ENCODE peak calls at places on chromosomes 4 and X, in six cellular contexts. K is heart right ventricle, B is lower lobe of right lung, M is suprapubic skin, G is body of pancreas, O is esophagus muscularis mucosa. Z is an unnamed sample.

GRCh38 chrX:140715787-140716186 is 6.2 kb downstream of the LINC00632 start:
- DNase-seq in M (no peak), O (no peak), G (no peak), K (no peak), B (no peak), Z (no peak)

GRCh38 chrX:41686788-41687187 is 2.0 kb upstream of the GPR34 start:
- DNase-seq in M (no peak), B (no peak), G (no peak), O (no peak), K (no peak), Z (no peak)

GRCh38 chrX:53281321-53281822 is at the start of gene IQSEC2:
- DNase-seq in B (peak; percentile 86), O (peak; percentile 93), G (peak; percentile 84), K (peak; percentile 87), M (peak; percentile 85), Z (peak; percentile 88)

GRCh38 chr4:69881173-69881773 is 21.3 kb upstream of the SULT1E1 start:
- DNase-seq in O (no peak), B (no peak), G (peak; percentile 47), K (peak; percentile 3), M (no peak), Z (no peak)

GRCh38 chrX:45771114-45771513 is 570.4 kb upstream of the DIPK2B start:
- DNase-seq in M (no peak), B (no peak), O (no peak), K (peak; percentile 5), G (peak; percentile 34), Z (no peak)

GRCh38 chrX:72038016-72038415 is 93.7 kb downstream of the RTL5 start:
- DNase-seq in B (no peak), K (no peak), M (no peak), O (no peak), G (no peak), Z (no peak)

GRCh38 chr4:112296949-112297483 is at the start of gene ALPK1:
- DNase-seq in K (no peak), G (peak; percentile 30), B (no peak), O (no peak), M (no peak), Z (no peak)

GRCh38 chr4:4542824-4543485 is 1.1 kb upstream of the STX18 start:
- DNase-seq in B (no peak), K (no peak), M (no peak), O (no peak), G (no peak), Z (no peak)

GRCh38 chrX:17030092-17030491 is 83.6 kb downstream of the REPS2 start:
- DNase-seq in G (no peak), K (no peak), O (no peak), M (no peak), B (no peak), Z (no peak)

GRCh38 chrX:115030635-115031034 is 13.2 kb upstream of the IL13RA2 start:
- DNase-seq in M (no peak), G (no peak), B (no peak), O (no peak), K (no peak), Z (no peak)

GRCh38 chr4:105627620-105628019 is 75.2 kb downstream of the ARHGEF38 start:
- DNase-seq in K (no peak), G (no peak), M (no peak), O (no peak), B (no peak), Z (no peak)

GRCh38 chr4:98630804-98631454 is 27.5 kb downstream of the TSPAN5 start:
- DNase-seq in B (no peak), O (peak; percentile 86), M (no peak), G (peak; percentile 19), K (no peak), Z (no peak)

GRCh38 chr4:167428172-167428571 is 193.9 kb upstream of the SPOCK3 start:
- DNase-seq in O (no peak), G (no peak), M (no peak), B (no peak), K (no peak), Z (no peak)

GRCh38 chrX:139828037-139828436 is 104.8 kb downstream of the ATP11C start:
- DNase-seq in G (no peak), B (no peak), O (no peak), M (no peak), K (no peak), Z (no peak)

GRCh38 chr4:175419120-175419774 is 392.8 kb downstream of the GPM6A start:
- DNase-seq in G (no peak), B (no peak), M (no peak), O (no peak), K (no peak), Z (no peak)

GRCh38 chrX:129875669-129876068 is 30.3 kb upstream of the UTP14A start:
- DNase-seq in O (no peak), G (no peak), B (no peak), K (no peak), M (no peak), Z (no peak)

GRCh38 chrX:149939271-149940014 is 1.2 kb upstream of the EOLA2 start:
- DNase-seq in K (peak; percentile 95), B (peak; percentile 96), G (peak; percentile 97), O (peak; percentile 98), M (peak; percentile 96), Z (peak; percentile 96)

GRCh38 chrX:10828640-10829039 is 208.3 kb upstream of the MID1 start:
- DNase-seq in O (no peak), G (peak; percentile 35), K (no peak), M (no peak), B (no peak), Z (no peak)

GRCh38 chr4:180617203-180617602 is 1626.0 kb upstream of the TENM3 start:
- DNase-seq in G (no peak), B (no peak), M (no peak), O (no peak), K (no peak), Z (no peak)

GRCh38 chrX:2631743-2632532 is 59.2 kb upstream of the CD99 start:
- DNase-seq in K (no peak), B (no peak), G (no peak), M (no peak), O (no peak), Z (no peak)

GRCh38 chr4:2186133-2186864 is 55.6 kb downstream of the HAUS3 start:
- DNase-seq in K (no peak), B (no peak), O (no peak), G (peak; percentile 60), M (no peak), Z (no peak)

GRCh38 chr4:41199788-41200187 is 14.6 kb downstream of the APBB2 start:
- DNase-seq in M (no peak), B (no peak), G (no peak), O (no peak), K (no peak), Z (no peak)

GRCh38 chr4:2663275-2663674 is 92.9 kb downstream of the TNIP2 start:
- DNase-seq in B (no peak), K (no peak), G (no peak), M (no peak), O (no peak), Z (no peak)

GRCh38 chrX:115493015-115493414 is 68.0 kb upstream of the PLS3 start:
- DNase-seq in K (no peak), O (no peak), B (no peak), M (no peak), G (no peak), Z (no peak)

GRCh38 chrX:88830113-88830512 is 83.1 kb downstream of the CPXCR1 start:
- DNase-seq in K (no peak), O (no peak), M (no peak), B (no peak), G (no peak), Z (no peak)

GRCh38 chr4:15649914-15650545 is 5.1 kb downstream of the FBXL5 start:
- DNase-seq in B (no peak), K (peak; percentile 51), O (no peak), M (no peak), G (peak; percentile 33), Z (peak; percentile 40)

GRCh38 chr4:89995006-89995405 is 100.4 kb downstream of the MMRN1 start:
- DNase-seq in O (no peak), B (no peak), M (no peak), G (no peak), K (no peak), Z (no peak)

GRCh38 chr4:22474636-22475310 is 41.1 kb downstream of the ADGRA3 start:
- DNase-seq in B (no peak), K (no peak), M (no peak), G (no peak), O (no peak), Z (no peak)

GRCh38 chrX:48467331-48467761 is 2.7 kb downstream of the SLC38A5 start:
- DNase-seq in O (no peak), B (no peak), M (no peak), K (no peak), G (no peak), Z (no peak)

DNA sequence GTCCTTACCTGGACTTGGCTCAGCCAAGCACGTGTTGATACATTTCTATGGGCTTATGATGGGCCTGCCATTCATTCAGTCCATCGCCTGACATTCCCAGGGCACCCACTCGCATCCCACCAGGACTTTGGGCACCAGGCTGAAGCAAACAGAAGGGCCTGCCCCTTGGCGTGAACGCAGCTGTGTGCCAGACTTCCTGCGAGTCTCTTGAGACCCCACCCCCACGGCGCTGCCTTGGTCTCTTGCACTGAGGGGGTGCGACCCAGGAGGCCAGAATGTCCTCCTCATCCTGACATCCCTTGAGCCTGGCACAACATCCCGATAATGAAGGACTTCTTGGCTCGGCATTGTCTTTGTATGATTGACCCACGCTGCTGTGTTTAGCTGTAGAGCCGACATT is 1.5 kb upstream of the PSAPL1 start:
- DNase-seq in M (no peak), K (no peak), O (no peak), G (no peak), B (no peak), Z (no peak)
- H3K4me3 ChIP-seq in M (no peak overlapping the region), K (no peak overlapping the region), O (no peak overlapping the region), G (no peak overlapping the region), B (no peak overlapping the region), Z (no peak overlapping the region)

GRCh38 chrX:39736219-39737211 is 361.2 kb downstream of the BCOR start:
- DNase-seq in M (peak; percentile 83), B (peak; percentile 82), K (peak; percentile 84), O (peak; percentile 93), G (peak; percentile 96), Z (peak; percentile 84)
- H3K4me3 ChIP-seq in M (no peak overlapping the region), B (no peak overlapping the region), K (no peak overlapping the region), O (no peak overlapping the region), G (no peak overlapping the region), Z (no peak overlapping the region)

DNA sequence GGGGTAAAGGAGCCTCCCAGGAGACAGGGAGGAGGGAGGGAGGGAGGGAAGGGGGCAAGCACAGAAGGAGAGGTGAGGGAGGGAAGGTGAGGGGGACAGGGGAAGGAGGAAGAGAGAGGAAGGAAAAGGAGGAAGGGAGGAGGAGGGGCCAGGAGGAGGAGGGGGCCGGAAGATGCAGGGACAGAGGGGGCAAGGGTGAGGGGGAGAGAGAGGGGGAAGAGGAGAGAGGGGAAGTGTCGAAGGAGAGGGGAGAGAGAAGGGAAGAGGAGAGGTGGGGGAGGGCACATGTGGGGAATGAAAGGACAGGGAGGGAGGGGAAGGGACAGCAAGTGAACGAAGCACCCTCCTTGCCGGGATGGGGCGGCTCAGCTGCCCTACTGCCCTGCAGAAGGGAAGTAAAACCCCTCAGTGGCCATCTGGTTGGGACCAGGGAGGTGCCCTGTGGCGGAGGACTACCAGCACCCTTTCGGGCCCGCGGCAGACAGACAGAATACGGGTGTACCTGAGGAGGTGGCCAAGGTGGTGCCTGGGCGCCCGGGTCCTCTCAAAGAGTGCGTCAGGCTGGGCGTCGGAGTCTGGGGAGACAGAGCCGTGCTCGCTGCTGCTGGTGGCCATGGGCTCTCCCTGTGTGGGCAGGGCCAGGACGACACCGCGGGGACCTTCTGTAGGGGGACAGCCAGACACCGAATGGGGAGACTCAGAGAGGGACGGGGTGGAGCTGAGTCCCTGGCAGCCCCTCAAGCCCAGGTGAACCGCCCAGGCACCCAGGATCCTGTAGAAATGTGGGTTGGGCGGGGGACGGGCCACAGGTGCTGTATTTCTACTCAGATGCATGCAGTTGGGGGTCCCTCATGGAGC is 29.5 kb downstream of the PDHA1 start:
- DNase-seq in G (no peak), K (no peak), O (no peak), M (no peak), B (no peak), Z (no peak)
- H3K4me3 ChIP-seq in G (no peak overlapping the region), K (peak overlapping the region; percentile 56), O (peak overlapping the region; percentile 46), M (peak overlapping the region; percentile 41), B (peak overlapping the region; percentile 48), Z (peak overlapping the region; percentile 56)

GRCh38 chr4:118918388-118918787 is 29.7 kb downstream of the SYNPO2 start:
- DNase-seq in B (no peak), O (no peak), M (no peak), K (no peak), G (no peak), Z (no peak)
- H3K4me3 ChIP-seq in B (no peak overlapping the region), O (no peak overlapping the region), M (no peak overlapping the region), K (peak overlapping the region; percentile 2), G (no peak overlapping the region), Z (no peak overlapping the region)

Z was measured in heart left ventricle.